ENCODE peak calls at places on chromosomes 16 and 17, in five cellular contexts. Y is A549, U is K562, G is HepG2, D is endothelial cell of umbilical vein. P is an unnamed sample.

GRCh38 chr17:17385502-17385901 is 82.3 kb downstream of the NT5M start:
- DNase-seq in Y (no peak), G (no peak), D (no peak), U (no peak), P (no peak)

GRCh38 chr16:12096162-12096781 is 119.7 kb downstream of the SNX29 start:
- DNase-seq in U (no peak), Y (no peak), G (no peak), D (no peak), P (no peak)

GRCh38 chr17:34171245-34171818 is 83.8 kb upstream of the CCL2 start:
- DNase-seq in U (peak), G (peak), Y (peak), D (peak), P (peak)

GRCh38 chr17:81558941-81559806 is 7.0 kb upstream of the FAAP100 start:
- DNase-seq in U (no peak), D (no peak), Y (peak), G (no peak), P (peak)

GRCh38 chr17:49993423-49994037 is 1.5 kb downstream of the DLX3 start:
- DNase-seq in U (no peak), D (no peak), G (no peak), Y (no peak), P (peak)

GRCh38 chr16:72876221-72876620 is 171.7 kb downstream of the ZFHX3 start:
- DNase-seq in Y (no peak), U (no peak), D (peak), G (no peak), P (peak)

GRCh38 chr17:7095642-7096041 is 15.6 kb upstream of the CLEC10A start:
- DNase-seq in Y (no peak), U (no peak), G (no peak), D (peak), P (peak)

GRCh38 chr17:35847633-35848373 is 20.9 kb downstream of the HEATR9 start:
- DNase-seq in G (no peak), D (no peak), U (no peak), Y (no peak), P (no peak)

GRCh38 chr16:53055603-53056527 is 1.1 kb downstream of the CHD9 start:
- DNase-seq in Y (peak), U (peak), G (peak), D (peak), P (peak)

GRCh38 chr16:12752159-12752558 is 51.5 kb downstream of the CPPED1 start:
- DNase-seq in U (no peak), G (no peak), Y (no peak), D (no peak), P (no peak)

GRCh38 chr17:44095647-44096496 is 25.3 kb downstream of the G6PC3 start:
- DNase-seq in G (peak), U (peak), Y (peak), D (peak), P (peak)

GRCh38 chr17:57420674-57421392 is 164.5 kb downstream of the MSI2 start:
- DNase-seq in Y (no peak), D (no peak), U (peak), G (no peak), P (no peak)

GRCh38 chr16:22089910-22090309 is 2.4 kb upstream of the VWA3A start:
- DNase-seq in Y (no peak), D (no peak), G (no peak), U (no peak), P (no peak)

GRCh38 chr16:85850344-85850880 is 48.5 kb upstream of the IRF8 start:
- DNase-seq in G (peak), U (no peak), Y (no peak), D (no peak), P (no peak)

GRCh38 chr17:42387221-42387657 is 1.0 kb downstream of the STAT3 start:
- DNase-seq in G (peak), U (no peak), Y (no peak), D (peak), P (peak)

GRCh38 chr17:47225436-47225858 is 16.3 kb downstream of the MYL4 start:
- DNase-seq in U (no peak), Y (peak), D (peak), G (peak), P (no peak)

GRCh38 chr17:30477758-30478115 is 529 bp downstream of the GOSR1 start:
- DNase-seq in Y (peak), G (peak), D (no peak), U (no peak), P (no peak)

GRCh38 chr17:1473170-1473569 is 17.1 kb upstream of the CRK start:
- DNase-seq in G (no peak), Y (no peak), U (no peak), D (no peak), P (peak)

GRCh38 chr17:34081269-34081668 is 173.8 kb upstream of the CCL2 start:
- DNase-seq in U (peak), Y (peak), D (no peak), G (no peak), P (peak)

GRCh38 chr16:49019081-49019633 is 262.5 kb downstream of the CBLN1 start:
- DNase-seq in G (no peak), D (no peak), Y (no peak), U (no peak), P (no peak)

GRCh38 chr17:19250421-19251141 is 13.4 kb downstream of the EPN2 start:
- DNase-seq in U (no peak), Y (no peak), G (no peak), D (no peak), P (no peak)

GRCh38 chr17:41518789-41519449 is at the start of gene KRT15:
- DNase-seq in U (no peak), Y (no peak), D (no peak), G (no peak), P (no peak)

GRCh38 chr17:69269174-69269998 is 40.8 kb upstream of the ABCA10 start:
- DNase-seq in U (no peak), Y (peak), G (peak), D (peak), P (no peak)

GRCh38 chr17:73278465-73279453 is 17.1 kb upstream of the CPSF4L start:
- DNase-seq in U (no peak), G (no peak), Y (no peak), D (peak), P (no peak)

GRCh38 chr16:50265260-50265659 is 1.1 kb upstream of the ADCY7 start:
- DNase-seq in D (no peak), G (peak), U (peak), Y (peak), P (peak)

GRCh38 chr16:9013508-9013864 is 49.8 kb upstream of the USP7 start:
- DNase-seq in D (no peak), Y (no peak), G (no peak), U (no peak), P (no peak)

GRCh38 chr17:81865733-81866439 is 5.3 kb downstream of the ARHGDIA start:
- DNase-seq in Y (no peak), G (peak), U (no peak), D (no peak), P (peak)

GRCh38 chr17:48024149-48025039 is 13.2 kb downstream of the COPZ2 start:
- DNase-seq in D (no peak), Y (peak), G (no peak), U (peak), P (peak)

GRCh38 chr17:56815711-56816110 is 18.0 kb downstream of the C17orf67 start:
- DNase-seq in Y (no peak), D (peak), G (no peak), U (no peak), P (no peak)

GRCh38 chr17:9512323-9513168 is 63.1 kb downstream of the STX8 start:
- DNase-seq in G (no peak), Y (peak), D (peak), U (no peak), P (peak)

GRCh38 chr16:31354394-31355291 is at the start of gene ITGAX:
- DNase-seq in G (no peak), D (peak), Y (peak), U (peak), P (peak)

GRCh38 chr16:11682655-11683096 is 14.4 kb downstream of the SNN start:
- DNase-seq in D (no peak), Y (no peak), G (no peak), U (no peak), P (peak)

GRCh38 chr16:66539628-66540469 is 10.1 kb downstream of the TK2 start:
- DNase-seq in Y (no peak), U (no peak), G (no peak), D (no peak), P (no peak)

GRCh38 chr16:50880926-50881325 is 139.0 kb downstream of the CYLD start:
- DNase-seq in D (no peak), G (no peak), U (no peak), Y (no peak), P (no peak)

GRCh38 chr16:85119333-85120005 is 7.2 kb upstream of the CIBAR2 start:
- DNase-seq in G (no peak), Y (no peak), D (no peak), U (no peak), P (no peak)

GRCh38 chr17:16981928-16982327 is 10.0 kb upstream of the TNFRSF13B start:
- DNase-seq in D (no peak), G (no peak), Y (no peak), U (no peak), P (no peak)

GRCh38 chr16:13305019-13305755 is 403.8 kb downstream of the SHISA9 start:
- DNase-seq in G (no peak), Y (no peak), U (no peak), D (no peak), P (no peak)

GRCh38 chr16:86955136-86955890 is 361.9 kb downstream of the C16orf95 start:
- DNase-seq in G (no peak), D (no peak), U (no peak), Y (no peak), P (no peak)

GRCh38 chr16:86953631-86954465 is 363.3 kb downstream of the C16orf95 start:
- DNase-seq in G (no peak), U (no peak), D (no peak), Y (no peak), P (no peak)

GRCh38 chr16:86959182-86959651 is 358.0 kb downstream of the C16orf95 start:
- DNase-seq in Y (no peak), U (no peak), D (no peak), G (no peak), P (no peak)

GRCh38 chr16:86959729-86960128 is 357.5 kb downstream of the C16orf95 start:
- DNase-seq in Y (no peak), D (no peak), G (no peak), U (no peak), P (no peak)

DNA sequence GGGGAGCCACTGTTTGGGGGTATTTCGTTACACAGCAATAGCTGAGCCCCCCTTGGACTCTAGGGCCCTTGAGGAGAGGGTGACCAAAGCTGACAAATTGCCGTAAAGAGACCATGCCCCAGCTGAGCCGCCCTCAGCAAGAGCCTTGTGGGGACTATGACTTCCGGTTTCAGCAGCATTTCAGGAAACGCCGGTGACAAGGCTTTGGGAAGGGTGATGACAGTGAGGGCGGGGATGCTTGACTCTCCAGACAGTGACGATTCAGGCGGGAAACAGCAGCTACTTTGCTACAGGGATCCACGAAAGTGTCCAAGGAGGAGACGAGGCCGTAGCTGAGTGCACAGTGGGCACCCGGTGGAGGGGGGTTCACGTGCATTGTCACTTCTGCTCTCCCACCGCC is 360.8 kb downstream of the C16orf95 start:
- DNase-seq in Y (no peak), U (no peak), G (no peak), D (no peak), P (peak)
- TF ChIP-seq MYC in Y (no peak), U (no peak), G (no peak), D (no peak), P (no peak)

GRCh38 chr16:25580071-25580470 is 111.7 kb upstream of the HS3ST4 start:
- DNase-seq in D (no peak), Y (no peak), U (no peak), G (no peak), P (no peak)

GRCh38 chr16:25570131-25570530 is 121.6 kb upstream of the HS3ST4 start:
- DNase-seq in G (no peak), Y (no peak), D (no peak), U (no peak), P (no peak)

GRCh38 chr16:25575363-25575762 is 116.4 kb upstream of the HS3ST4 start:
- DNase-seq in G (no peak), Y (no peak), U (no peak), D (no peak), P (no peak)
- TF ChIP-seq MYC in G (no peak), Y (no peak), U (no peak), D (no peak), P (no peak)

GRCh38 chr17:77476920-77477805 is 336.4 kb downstream of the SEC14L1 start:
- DNase-seq in G (no peak), Y (no peak), U (no peak), D (peak), P (no peak)
- TF ChIP-seq MYC in G (no peak), Y (no peak), U (no peak), D (no peak), P (no peak)

GRCh38 chr17:38762231-38762630 is 9.7 kb downstream of the PSMB3 start:
- DNase-seq in Y (no peak), U (no peak), D (no peak), G (no peak), P (no peak)
- TF ChIP-seq MYC in Y (no peak), U (no peak), D (no peak), G (no peak), P (no peak)

DNA sequence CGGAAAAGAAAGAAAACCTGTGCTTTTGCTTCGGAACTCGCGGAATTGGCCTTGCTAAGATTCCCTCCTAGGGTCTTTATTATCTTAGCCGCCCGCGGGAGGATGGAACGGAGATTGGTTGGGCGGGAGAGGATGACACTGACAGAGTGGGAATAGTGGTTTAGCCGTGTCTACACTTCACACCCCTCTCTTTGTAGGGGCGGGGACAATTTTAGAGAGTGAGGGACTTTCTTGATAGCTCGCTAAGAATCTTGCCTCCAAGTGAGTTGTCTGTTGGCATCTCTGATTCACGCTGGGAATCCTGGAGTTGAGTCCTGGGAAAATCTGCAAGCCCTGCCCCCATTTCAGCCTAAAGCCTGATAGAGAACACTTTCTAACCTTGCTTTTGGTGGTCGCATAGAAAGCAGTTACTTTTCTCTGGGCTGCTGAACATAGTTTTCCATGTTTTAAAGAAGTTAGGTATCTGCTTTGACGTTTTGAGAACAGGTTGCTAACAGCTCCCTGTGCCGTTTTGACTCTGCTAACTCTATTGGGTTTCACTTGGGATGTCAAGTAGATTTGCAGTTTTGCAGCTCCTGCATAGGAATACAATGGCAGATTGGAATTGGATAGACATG is 697 bp downstream of the NOL11 start:
- DNase-seq in G (peak), D (no peak), Y (peak), U (peak), P (peak)
- TF ChIP-seq MYC in G (no peak), D (no peak), Y (no peak), U (no peak), P (peak)

DNA sequence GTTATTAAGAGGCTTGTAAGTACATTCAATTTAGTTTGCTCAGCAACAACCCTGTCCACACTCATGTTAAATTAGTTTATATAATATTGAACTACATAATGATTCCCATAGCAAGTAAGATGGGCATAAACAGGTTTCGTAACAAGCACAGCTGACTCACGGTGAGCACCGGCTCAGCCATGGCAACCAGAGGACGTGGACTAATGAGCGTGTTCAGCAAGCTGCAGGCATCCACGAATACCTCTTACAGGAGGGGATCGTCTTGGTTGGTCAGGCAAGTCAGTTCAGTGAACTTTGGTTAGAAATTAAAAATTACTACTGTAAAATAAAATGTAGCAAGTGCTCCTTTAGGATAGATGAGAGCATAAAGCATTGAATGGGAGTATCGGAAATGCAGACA is 58.4 kb downstream of the ELAC2 start:
- DNase-seq in Y (no peak), G (no peak), D (no peak), U (no peak), P (peak)
- TF ChIP-seq MYC in Y (no peak), G (no peak), D (no peak), U (no peak), P (no peak)

GRCh38 chr17:64455993-64456885 is 7.3 kb downstream of the MILR1 start:
- DNase-seq in D (no peak), G (no peak), U (no peak), Y (no peak), P (peak)
- TF ChIP-seq MYC in D (no peak), G (no peak), U (no peak), Y (no peak), P (no peak)

GRCh38 chr17:27630607-27631408 is at the start of gene LGALS9:
- DNase-seq in U (no peak), D (peak), G (no peak), Y (no peak), P (peak)
- TF ChIP-seq MYC in U (no peak), D (no peak), G (no peak), Y (no peak), P (no peak)